ENCODE peak calls at places on chromosome 5, in nine cellular contexts. E is PC-9, H is fibroblast of the aortic adventitia, A is AG04449, W is Panc1, Y is pancreas, S is spleen, I is fibroblast of mammary gland, V is GM12865. L is an unnamed sample.

GRCh38 chr5:39191216-39191615 is 28.1 kb downstream of the FYB1 start:
- DNase-seq in A (no peak), E (no peak), W (no peak), H (no peak), V (no peak), S (no peak), Y (no peak), I (no peak), L (no peak)

GRCh38 chr5:141382469-141383294 is at the start of gene PCDHGA7:
- DNase-seq in A (no peak), I (peak), Y (no peak), V (no peak), W (no peak), H (peak), S (no peak), E (no peak), L (peak)

GRCh38 chr5:74300808-74301389 is 339.6 kb downstream of the ENC1 start:
- DNase-seq in E (no peak), W (no peak), Y (no peak), V (no peak), I (no peak), H (no peak), S (no peak), A (no peak), L (no peak)

GRCh38 chr5:177431317-177432142 is 5.1 kb downstream of the GRK6 start:
- DNase-seq in H (no peak), S (peak), I (no peak), V (peak), E (no peak), A (no peak), W (no peak), Y (peak), L (peak)

GRCh38 chr5:83595217-83595616 is 123.7 kb downstream of the VCAN start:
- DNase-seq in S (no peak), W (no peak), V (no peak), H (no peak), I (peak), Y (no peak), A (no peak), E (no peak), L (no peak)

GRCh38 chr5:53430618-53431252 is 49.7 kb upstream of the FST start:
- DNase-seq in E (no peak), A (no peak), S (no peak), I (peak), V (peak), H (peak), Y (no peak), W (peak), L (no peak)

GRCh38 chr5:175695161-175696126 is 37.6 kb downstream of the HRH2 start:
- DNase-seq in H (no peak), E (no peak), Y (peak), I (no peak), A (no peak), S (peak), V (no peak), W (no peak), L (no peak)

GRCh38 chr5:58322453-58322852 is 137.4 kb downstream of the PLK2 start:
- DNase-seq in W (no peak), I (peak), S (no peak), E (no peak), Y (no peak), H (peak), V (no peak), A (peak), L (no peak)

GRCh38 chr5:1826235-1826980 is 25.2 kb downstream of the NDUFS6 start:
- DNase-seq in I (no peak), Y (no peak), E (no peak), A (no peak), W (no peak), V (no peak), S (peak), H (no peak), L (no peak)

GRCh38 chr5:38453506-38453905 is 102.9 kb downstream of the LIFR start:
- DNase-seq in W (no peak), A (no peak), Y (no peak), V (peak), E (no peak), S (no peak), I (no peak), H (no peak), L (peak)

GRCh38 chr5:126801992-126802294 is 25.0 kb downstream of the LMNB1 start:
- DNase-seq in S (no peak), I (peak), V (peak), W (peak), E (no peak), A (no peak), H (peak), Y (no peak), L (peak)

GRCh38 chr5:72125931-72126620 is 18.8 kb downstream of the MAP1B start:
- DNase-seq in H (no peak), V (no peak), A (no peak), E (peak), W (no peak), Y (no peak), I (no peak), S (no peak), L (no peak)

GRCh38 chr5:66821626-66822429 is 225.6 kb downstream of the MAST4 start:
- DNase-seq in W (no peak), V (no peak), A (no peak), I (no peak), H (no peak), Y (no peak), E (no peak), S (no peak), L (no peak)

GRCh38 chr5:154375331-154376008 is 70.3 kb upstream of the SAP30L start:
- DNase-seq in V (no peak), W (no peak), A (no peak), I (peak), E (no peak), Y (no peak), H (peak), S (no peak), L (no peak)

DNA sequence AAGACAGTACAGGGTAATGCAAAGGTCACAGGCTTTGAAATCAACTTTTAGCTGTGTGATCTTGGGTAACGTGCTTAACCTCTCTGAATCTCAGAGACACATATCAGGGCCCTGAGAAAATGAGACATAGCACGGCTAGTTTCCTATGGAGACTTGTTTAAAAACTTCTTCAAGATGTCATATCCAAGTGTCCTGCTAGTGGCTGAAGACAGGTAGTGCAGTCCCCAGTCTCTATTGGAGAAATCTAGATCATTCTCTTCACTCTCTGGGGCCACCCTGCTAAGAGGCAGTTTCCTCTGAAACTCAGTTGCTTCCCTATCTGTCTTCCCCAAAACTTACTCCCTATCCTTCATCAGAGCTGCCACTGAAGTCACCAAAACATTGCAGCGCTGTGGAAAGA is 30.3 kb upstream of the GRXCR2 start:
- DNase-seq in S (no peak), I (no peak), E (no peak), H (no peak), V (no peak), W (no peak), A (no peak), Y (no peak), L (no peak)
- TF ChIP-seq CTCF in S (no peak), I (peak), E (peak), H (peak), V (peak), W (peak), A (peak), Y (no peak), L (no peak)

DNA sequence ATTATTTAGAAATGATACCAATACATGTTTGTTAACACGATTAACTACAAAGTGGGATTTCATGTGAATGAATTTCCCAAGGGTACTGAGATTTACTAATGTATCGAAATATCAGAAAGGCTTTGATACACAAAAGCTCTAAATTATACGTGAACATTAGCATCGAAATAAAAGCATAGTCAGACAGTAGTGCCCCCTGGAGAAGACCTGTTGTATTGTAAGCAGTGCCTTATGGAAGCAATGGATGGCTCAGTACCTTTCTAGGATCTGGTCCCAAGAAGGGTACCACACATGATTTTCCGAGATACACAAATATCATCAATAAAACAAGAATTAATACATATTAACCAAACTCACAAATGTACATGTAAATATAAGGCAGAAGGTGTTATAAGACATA is 153.8 kb downstream of the CDH12 start:
- DNase-seq in H (no peak), V (no peak), W (no peak), A (no peak), I (no peak), E (no peak), Y (no peak), S (no peak), L (no peak)
- TF ChIP-seq CTCF in H (no peak), V (no peak), W (no peak), A (no peak), I (peak), E (no peak), Y (no peak), S (no peak), L (no peak)

GRCh38 chr5:35485487-35485886 is 132.2 kb upstream of the SPEF2 start:
- DNase-seq in I (no peak), H (no peak), A (no peak), W (no peak), S (no peak), Y (no peak), E (no peak), V (no peak), L (no peak)
- TF ChIP-seq CTCF in I (no peak), H (no peak), A (no peak), W (no peak), S (no peak), Y (no peak), E (no peak), V (no peak), L (no peak)

GRCh38 chr5:161851691-161852299 is 3.9 kb downstream of the GABRA1 start:
- DNase-seq in I (peak), S (no peak), Y (no peak), V (no peak), E (no peak), W (no peak), A (no peak), H (peak), L (no peak)
- TF ChIP-seq CTCF in I (peak), S (no peak), Y (no peak), V (peak), E (peak), W (peak), A (no peak), H (no peak), L (peak)

GRCh38 chr5:132227485-132228240 is at the start of gene P4HA2:
- DNase-seq in H (peak), Y (peak), I (peak), W (peak), A (no peak), V (peak), S (peak), E (peak), L (peak)
- TF ChIP-seq CTCF in H (peak), Y (no peak), I (no peak), W (no peak), A (no peak), V (no peak), S (no peak), E (no peak), L (no peak)

GRCh38 chr5:171365351-171365750 is 22.3 kb upstream of the NPM1 start:
- DNase-seq in E (no peak), W (no peak), H (peak), S (no peak), Y (no peak), I (peak), V (no peak), A (no peak), L (no peak)
- TF ChIP-seq CTCF in E (peak), W (peak), H (peak), S (no peak), Y (no peak), I (peak), V (peak), A (peak), L (peak)

L was measured in GM10248.